ENCODE peak calls at places on chromosome 18, in seven cellular contexts. G is endothelial cell, R is ascending aorta, F is heart right ventricle, C is K562, P is IMR-90, V is glutamatergic neuron. S is an unnamed sample.
A peak's percentile ranks its signal among the peaks of the same experiment; 100 is the strongest.

GRCh38 chr18:64407606-64408005 is 258.7 kb upstream of the LINC00305 start:
- DNase-seq in G (no peak), R (no peak), F (no peak), C (no peak), P (no peak), V (no peak), S (no peak)

GRCh38 chr18:36424741-36425142 is 127.2 kb downstream of the FHOD3 start:
- DNase-seq in G (no peak), R (no peak), F (no peak), C (peak; percentile 48), P (no peak), V (no peak), S (no peak)

GRCh38 chr18:62179213-62179612 is 7.6 kb downstream of the PIGN start:
- DNase-seq in G (no peak), R (no peak), F (no peak), C (no peak), P (no peak), V (no peak), S (no peak)

GRCh38 chr18:9516437-9517064 is 41.2 kb downstream of the RALBP1 start:
- DNase-seq in G (no peak), R (no peak), F (no peak), C (peak; percentile 56), P (peak; percentile 46), V (no peak), S (no peak)

GRCh38 chr18:48390641-48391040 is 18.5 kb downstream of the ZBTB7C start:
- DNase-seq in G (no peak), R (no peak), F (no peak), C (no peak), P (no peak), V (no peak), S (no peak)

GRCh38 chr18:35049111-35050003 is 8.1 kb downstream of the MAPRE2 start:
- DNase-seq in G (no peak), R (no peak), F (no peak), C (no peak), P (no peak), V (no peak), S (no peak)

GRCh38 chr18:48997985-48998831 is 47.4 kb upstream of the SMAD7 start:
- DNase-seq in G (no peak), R (peak; percentile 97), F (peak; percentile 56), C (peak; percentile 30), P (peak; percentile 97), V (no peak), S (no peak)

GRCh38 chr18:58132595-58133191 is 88.7 kb downstream of the NEDD4L start:
- DNase-seq in G (no peak), R (no peak), F (no peak), C (no peak), P (peak; percentile 20), V (no peak), S (no peak)

GRCh38 chr18:48876590-48876989 is 74.2 kb downstream of the SMAD7 start:
- DNase-seq in G (no peak), R (no peak), F (no peak), C (no peak), P (no peak), V (no peak), S (no peak)

DNA sequence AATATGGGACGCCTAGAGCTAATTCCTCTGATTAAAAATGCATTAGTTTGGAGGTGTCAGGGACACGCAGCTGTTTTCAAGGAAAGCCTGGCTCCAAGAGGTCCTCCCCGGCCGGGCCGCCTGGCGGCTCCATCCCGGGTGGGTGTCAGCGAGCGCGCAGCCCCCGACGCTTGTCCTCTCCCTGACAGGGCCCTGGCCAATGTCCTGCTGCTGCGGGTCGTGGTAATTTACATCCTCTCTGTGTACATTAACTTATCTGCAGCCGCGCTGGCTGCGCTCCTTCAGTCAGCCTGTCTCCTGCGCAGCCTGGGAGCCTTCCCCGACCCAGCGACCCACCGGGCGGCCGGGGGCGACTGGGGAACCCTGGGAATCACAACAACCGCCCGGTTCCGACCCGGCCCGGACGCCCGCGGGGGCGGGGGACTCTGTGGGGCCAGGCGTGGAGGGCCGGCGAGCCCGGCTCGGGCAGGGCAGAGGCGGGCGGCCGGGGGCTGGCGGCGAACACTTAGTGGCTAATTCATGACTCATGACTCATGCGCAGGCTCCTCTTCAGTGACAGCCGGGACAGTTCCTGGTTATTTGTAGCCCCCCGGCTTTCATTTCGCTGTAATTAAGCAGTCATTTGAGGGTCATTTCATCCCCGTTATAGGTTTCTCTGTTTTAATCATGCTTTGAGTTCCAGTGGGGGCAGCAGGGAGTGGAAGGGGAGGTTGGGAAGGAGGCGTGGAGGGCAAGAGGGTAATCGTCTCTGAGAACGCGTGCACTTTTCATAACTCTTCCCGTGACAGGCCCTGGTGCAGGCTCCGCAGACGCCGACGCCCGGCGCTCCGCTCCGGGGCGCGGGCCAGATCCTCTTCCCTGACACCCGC is 141.9 kb upstream of the CTAGE1 start:
- DNase-seq in G (peak; percentile 60), R (peak; percentile 86), F (peak; percentile 74), C (peak; percentile 68), P (peak; percentile 59), V (peak; percentile 73), S (peak; percentile 69)
- TF ChIP-seq CTCF in G (peak; percentile 18), R (peak; percentile 27), F (peak; percentile 49), C (peak; percentile 22), P (no peak), V (no peak), S (peak; percentile 53)

DNA sequence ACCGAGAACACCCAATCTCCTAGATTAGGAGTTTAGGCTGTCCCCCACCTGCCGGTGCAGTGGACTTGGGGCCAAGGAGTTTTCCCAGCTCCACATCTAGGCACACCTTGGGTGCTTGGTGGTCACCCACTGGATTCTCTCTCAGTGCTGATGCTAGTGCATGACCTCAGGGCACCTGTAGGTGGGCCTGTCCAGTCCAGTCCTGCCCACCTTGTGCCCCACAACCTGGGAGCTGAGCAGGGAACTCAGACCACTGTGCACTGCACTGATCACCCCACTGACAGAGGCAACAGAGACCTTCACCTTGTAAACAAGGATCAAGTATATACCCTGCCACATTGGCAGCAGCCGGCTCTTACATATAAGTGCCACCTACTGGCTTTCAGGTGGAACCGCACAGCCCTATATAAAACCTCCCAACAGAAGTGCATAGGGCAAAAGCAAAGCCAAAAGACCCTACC is 12.7 kb upstream of the CDH19 start:
- DNase-seq in G (no peak), R (no peak), F (no peak), C (no peak), P (no peak), V (no peak), S (no peak)
- TF ChIP-seq CTCF in G (peak; percentile 62), R (no peak), F (no peak), C (no peak), P (no peak), V (peak; percentile 64), S (peak; percentile 54)

GRCh38 chr18:70464343-70465114 is 175.7 kb downstream of the SOCS6 start:
- DNase-seq in G (peak; percentile 82), R (peak; percentile 79), F (peak; percentile 73), C (peak; percentile 31), P (peak; percentile 55), V (peak; percentile 86), S (peak; percentile 37)
- TF ChIP-seq CTCF in G (no peak), R (no peak), F (peak; percentile 51), C (peak; percentile 49), P (peak; percentile 30), V (no peak), S (peak; percentile 47)

DNA sequence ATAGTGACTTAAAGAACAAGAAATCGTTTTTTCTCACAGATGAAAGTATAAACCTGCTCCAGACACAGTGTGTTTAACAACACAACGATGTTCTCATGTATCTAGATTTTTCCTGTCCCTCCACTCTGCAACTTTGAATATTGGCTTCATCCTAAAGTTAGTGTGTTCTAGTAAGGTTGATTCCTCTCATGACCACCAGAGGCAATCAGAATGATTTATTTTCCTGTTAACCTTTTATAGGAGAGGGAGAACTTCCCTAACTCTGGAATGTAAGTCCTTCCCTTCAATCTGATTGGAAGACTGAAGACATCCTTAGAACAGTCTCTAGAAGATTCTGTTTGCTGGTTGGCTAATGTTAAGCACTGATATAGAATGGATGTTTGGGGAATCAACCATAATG is 41.0 kb upstream of the TAF4B start:
- DNase-seq in G (no peak), R (no peak), F (no peak), C (no peak), P (no peak), V (no peak), S (no peak)
- TF ChIP-seq CTCF in G (peak; percentile 63), R (no peak), F (no peak), C (no peak), P (no peak), V (peak; percentile 58), S (peak; percentile 31)

GRCh38 chr18:80196528-80197320 is 50.6 kb downstream of the PARD6G start:
- DNase-seq in G (no peak), R (no peak), F (no peak), C (no peak), P (peak; percentile 42), V (no peak), S (no peak)
- TF ChIP-seq CTCF in G (no peak), R (no peak), F (no peak), C (no peak), P (no peak), V (no peak), S (no peak)

GRCh38 chr18:43396266-43396665 is 119.0 kb upstream of the SYT4 start:
- DNase-seq in G (peak; percentile 13), R (no peak), F (no peak), C (no peak), P (no peak), V (no peak), S (no peak)
- TF ChIP-seq CTCF in G (peak; percentile 43), R (no peak), F (peak; percentile 42), C (no peak), P (peak; percentile 23), V (peak; percentile 58), S (peak; percentile 69)

GRCh38 chr18:74625157-74625556 is 27.5 kb downstream of the ZNF407 start:
- DNase-seq in G (no peak), R (no peak), F (no peak), C (no peak), P (peak; percentile 38), V (no peak), S (no peak)

GRCh38 chr18:74626311-74626874 is 28.7 kb downstream of the ZNF407 start:
- DNase-seq in G (no peak), R (no peak), F (no peak), C (no peak), P (no peak), V (no peak), S (no peak)

GRCh38 chr18:74622079-74622478 is 24.4 kb downstream of the ZNF407 start:
- DNase-seq in G (no peak), R (no peak), F (no peak), C (no peak), P (no peak), V (no peak), S (no peak)

GRCh38 chr18:74624491-74624890 is 26.8 kb downstream of the ZNF407 start:
- DNase-seq in G (no peak), R (no peak), F (no peak), C (no peak), P (no peak), V (no peak), S (no peak)

DNA sequence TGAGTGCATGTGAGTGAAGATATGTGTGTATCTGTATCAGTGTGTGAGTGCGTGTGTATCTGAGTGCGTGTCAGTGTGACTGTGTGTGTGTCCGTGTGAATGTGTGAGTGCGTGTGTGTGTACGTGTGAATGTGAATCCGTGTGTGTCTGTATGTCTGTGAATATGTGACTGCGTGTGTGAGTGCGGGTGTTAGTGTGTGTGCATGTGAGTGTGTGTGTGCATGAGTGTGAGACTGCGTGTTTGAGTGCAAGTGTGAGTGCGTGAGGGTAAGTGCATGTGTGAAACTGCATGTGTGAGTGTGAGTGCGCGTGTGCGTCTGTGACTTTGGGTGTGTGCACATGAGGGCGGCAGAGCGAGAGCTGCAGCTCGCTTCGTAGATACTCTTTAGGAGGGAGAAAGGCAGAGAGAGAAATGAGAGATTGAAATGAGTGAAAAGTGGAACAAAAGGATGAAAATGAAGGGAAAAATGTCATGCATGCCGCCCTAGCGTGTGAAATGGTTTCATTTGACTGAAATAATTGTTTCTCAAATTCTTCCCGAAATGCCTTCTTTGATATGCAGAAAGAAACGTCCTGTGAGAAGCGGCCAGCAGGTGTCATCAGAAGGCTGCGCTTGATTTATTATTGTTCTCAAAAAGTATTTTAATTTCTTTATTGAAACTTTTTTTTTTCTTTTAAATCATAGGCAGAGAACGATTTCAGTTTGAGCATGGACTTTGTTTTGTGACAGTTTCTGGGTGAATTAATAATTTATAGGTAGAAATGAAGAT is 25.6 kb downstream of the ZNF407 start:
- DNase-seq in G (no peak), R (no peak), F (no peak), C (no peak), P (peak; percentile 24), V (no peak), S (no peak)
- TF ChIP-seq CTCF in G (peak; percentile 30), R (no peak), F (peak; percentile 43), C (no peak), P (peak; percentile 48), V (no peak), S (peak; percentile 55)

S was measured in progenitor cell of endocrine pancreas.